ENCODE peak calls at places on chromosomes 3 and 15, in six cellular contexts. One of them, this sample, is unnamed. For H3K9me3, the result is how much of the 10 kb centered on the place peaks cover.

GRCh38 chr15:92571824-92572223 is 83.8 kb downstream of the FAM174B start:
- DNase-seq in mammary epithelial cell: no peak
- DNase-seq in CD8-positive, alpha-beta memory T cell: no peak
- DNase-seq in HCT116: no peak
- DNase-seq in heart left ventricle: no peak
- DNase-seq in CD8-positive, alpha-beta T cell: no peak
- DNase-seq in this sample: no peak

GRCh38 chr15:78212546-78213424 is 21.6 kb downstream of the ACSBG1 start:
- DNase-seq in CD8-positive, alpha-beta T cell: no peak
- DNase-seq in mammary epithelial cell: peak
- DNase-seq in HCT116: peak
- DNase-seq in CD8-positive, alpha-beta memory T cell: no peak
- DNase-seq in heart left ventricle: peak
- DNase-seq in this sample: no peak

GRCh38 chr3:23331141-23331935 is 128.2 kb downstream of the UBE2E2 start:
- DNase-seq in mammary epithelial cell: no peak
- DNase-seq in CD8-positive, alpha-beta memory T cell: no peak
- DNase-seq in CD8-positive, alpha-beta T cell: no peak
- DNase-seq in heart left ventricle: no peak
- DNase-seq in HCT116: no peak
- DNase-seq in this sample: no peak

GRCh38 chr3:82002993-82003642 is 241.7 kb upstream of the GBE1 start:
- DNase-seq in HCT116: no peak
- DNase-seq in heart left ventricle: no peak
- DNase-seq in CD8-positive, alpha-beta memory T cell: no peak
- DNase-seq in CD8-positive, alpha-beta T cell: no peak
- DNase-seq in mammary epithelial cell: no peak
- DNase-seq in this sample: no peak

GRCh38 chr3:125461896-125462295 is 58.1 kb downstream of the SNX4 start:
- DNase-seq in mammary epithelial cell: peak
- DNase-seq in heart left ventricle: no peak
- DNase-seq in CD8-positive, alpha-beta T cell: no peak
- DNase-seq in CD8-positive, alpha-beta memory T cell: no peak
- DNase-seq in HCT116: no peak
- DNase-seq in this sample: no peak

GRCh38 chr3:32733631-32734229 is 48.7 kb downstream of the CNOT10 start:
- DNase-seq in CD8-positive, alpha-beta T cell: no peak
- DNase-seq in HCT116: peak
- DNase-seq in CD8-positive, alpha-beta memory T cell: no peak
- DNase-seq in heart left ventricle: no peak
- DNase-seq in mammary epithelial cell: no peak
- DNase-seq in this sample: peak

GRCh38 chr3:139657936-139658335 is 19.8 kb downstream of the NMNAT3 start:
- DNase-seq in mammary epithelial cell: no peak
- DNase-seq in CD8-positive, alpha-beta memory T cell: no peak
- DNase-seq in HCT116: no peak
- DNase-seq in heart left ventricle: no peak
- DNase-seq in CD8-positive, alpha-beta T cell: no peak
- DNase-seq in this sample: no peak

GRCh38 chr3:124834723-124835718 is 52.1 kb downstream of the ITGB5 start:
- DNase-seq in heart left ventricle: peak
- DNase-seq in CD8-positive, alpha-beta T cell: peak
- DNase-seq in mammary epithelial cell: peak
- DNase-seq in HCT116: peak
- DNase-seq in CD8-positive, alpha-beta memory T cell: peak
- DNase-seq in this sample: peak

GRCh38 chr3:53503185-53503584 is 8.8 kb downstream of the CACNA1D start:
- DNase-seq in CD8-positive, alpha-beta T cell: no peak
- DNase-seq in heart left ventricle: no peak
- DNase-seq in HCT116: no peak
- DNase-seq in mammary epithelial cell: no peak
- DNase-seq in CD8-positive, alpha-beta memory T cell: no peak
- DNase-seq in this sample: no peak

GRCh38 chr3:170869645-170870593 is at the start of gene RPL22L1:
- DNase-seq in CD8-positive, alpha-beta T cell: peak
- DNase-seq in mammary epithelial cell: peak
- DNase-seq in heart left ventricle: peak
- DNase-seq in CD8-positive, alpha-beta memory T cell: peak
- DNase-seq in HCT116: peak
- DNase-seq in this sample: peak

GRCh38 chr3:35633332-35634124 is 5.8 kb upstream of the ARPP21 start:
- DNase-seq in heart left ventricle: no peak
- DNase-seq in mammary epithelial cell: no peak
- DNase-seq in CD8-positive, alpha-beta memory T cell: no peak
- DNase-seq in CD8-positive, alpha-beta T cell: no peak
- DNase-seq in HCT116: no peak
- DNase-seq in this sample: no peak

GRCh38 chr15:35696767-35697231 is 150.8 kb upstream of the DPH6 start:
- DNase-seq in heart left ventricle: no peak
- DNase-seq in mammary epithelial cell: peak
- DNase-seq in HCT116: peak
- DNase-seq in CD8-positive, alpha-beta T cell: no peak
- DNase-seq in CD8-positive, alpha-beta memory T cell: no peak
- DNase-seq in this sample: no peak

GRCh38 chr3:131811481-131811880 is 223.3 kb downstream of the CPNE4 start:
- DNase-seq in HCT116: no peak
- DNase-seq in heart left ventricle: no peak
- DNase-seq in mammary epithelial cell: no peak
- DNase-seq in CD8-positive, alpha-beta memory T cell: no peak
- DNase-seq in CD8-positive, alpha-beta T cell: no peak
- DNase-seq in this sample: no peak

GRCh38 chr3:194276768-194277546 is 74.2 kb downstream of the CPN2 start:
- DNase-seq in HCT116: no peak
- DNase-seq in CD8-positive, alpha-beta T cell: no peak
- DNase-seq in heart left ventricle: peak
- DNase-seq in mammary epithelial cell: no peak
- DNase-seq in CD8-positive, alpha-beta memory T cell: no peak
- DNase-seq in this sample: no peak

GRCh38 chr3:63051920-63052319 is 176.7 kb upstream of the CADPS start:
- DNase-seq in mammary epithelial cell: no peak
- DNase-seq in HCT116: no peak
- DNase-seq in heart left ventricle: no peak
- DNase-seq in CD8-positive, alpha-beta T cell: no peak
- DNase-seq in CD8-positive, alpha-beta memory T cell: no peak
- DNase-seq in this sample: no peak

GRCh38 chr3:139301654-139302053 is 42.2 kb upstream of the MRPS22 start:
- DNase-seq in mammary epithelial cell: no peak
- DNase-seq in CD8-positive, alpha-beta memory T cell: no peak
- DNase-seq in heart left ventricle: no peak
- DNase-seq in HCT116: no peak
- DNase-seq in CD8-positive, alpha-beta T cell: no peak
- DNase-seq in this sample: no peak

GRCh38 chr3:45225465-45226205 is 452 bp downstream of the TMEM158 start:
- DNase-seq in mammary epithelial cell: no peak
- DNase-seq in CD8-positive, alpha-beta T cell: peak
- DNase-seq in CD8-positive, alpha-beta memory T cell: peak
- DNase-seq in heart left ventricle: peak
- DNase-seq in HCT116: no peak
- DNase-seq in this sample: no peak

GRCh38 chr3:51718547-51719412 is 11.9 kb downstream of the GRM2 start:
- DNase-seq in CD8-positive, alpha-beta T cell: no peak
- DNase-seq in HCT116: peak
- DNase-seq in heart left ventricle: peak
- DNase-seq in CD8-positive, alpha-beta memory T cell: no peak
- DNase-seq in mammary epithelial cell: peak
- DNase-seq in this sample: no peak

GRCh38 chr3:277873-278272 is 81.3 kb downstream of the CHL1 start:
- DNase-seq in heart left ventricle: no peak
- DNase-seq in mammary epithelial cell: no peak
- DNase-seq in HCT116: no peak
- DNase-seq in CD8-positive, alpha-beta T cell: no peak
- DNase-seq in CD8-positive, alpha-beta memory T cell: no peak
- DNase-seq in this sample: no peak
- H3K27ac ChIP-seq in heart left ventricle: no peak
- H3K27ac ChIP-seq in mammary epithelial cell: no peak
- H3K27ac ChIP-seq in HCT116: no peak
- H3K27ac ChIP-seq in CD8-positive, alpha-beta T cell: no peak
- H3K27ac ChIP-seq in CD8-positive, alpha-beta memory T cell: no peak
- H3K27ac ChIP-seq in this sample: no peak

GRCh38 chr15:95180530-95180929 is 949.2 kb downstream of the MCTP2 start:
- DNase-seq in mammary epithelial cell: no peak
- DNase-seq in CD8-positive, alpha-beta memory T cell: no peak
- DNase-seq in CD8-positive, alpha-beta T cell: no peak
- DNase-seq in heart left ventricle: no peak
- DNase-seq in HCT116: no peak
- DNase-seq in this sample: no peak
- H3K9me3 ChIP-seq in mammary epithelial cell: under half
- H3K9me3 ChIP-seq in CD8-positive, alpha-beta memory T cell: under half
- H3K9me3 ChIP-seq in CD8-positive, alpha-beta T cell: under half
- H3K9me3 ChIP-seq in heart left ventricle: under half
- H3K9me3 ChIP-seq in HCT116: under half
- H3K9me3 ChIP-seq in this sample: under half

GRCh38 chr15:70215951-70216350 is 118.2 kb upstream of the TLE3 start:
- DNase-seq in HCT116: no peak
- DNase-seq in heart left ventricle: no peak
- DNase-seq in CD8-positive, alpha-beta memory T cell: no peak
- DNase-seq in CD8-positive, alpha-beta T cell: no peak
- DNase-seq in mammary epithelial cell: no peak
- DNase-seq in this sample: no peak
- H3K27ac ChIP-seq in HCT116: no peak
- H3K27ac ChIP-seq in heart left ventricle: no peak
- H3K27ac ChIP-seq in CD8-positive, alpha-beta memory T cell: no peak
- H3K27ac ChIP-seq in CD8-positive, alpha-beta T cell: no peak
- H3K27ac ChIP-seq in mammary epithelial cell: no peak
- H3K27ac ChIP-seq in this sample: no peak

DNA sequence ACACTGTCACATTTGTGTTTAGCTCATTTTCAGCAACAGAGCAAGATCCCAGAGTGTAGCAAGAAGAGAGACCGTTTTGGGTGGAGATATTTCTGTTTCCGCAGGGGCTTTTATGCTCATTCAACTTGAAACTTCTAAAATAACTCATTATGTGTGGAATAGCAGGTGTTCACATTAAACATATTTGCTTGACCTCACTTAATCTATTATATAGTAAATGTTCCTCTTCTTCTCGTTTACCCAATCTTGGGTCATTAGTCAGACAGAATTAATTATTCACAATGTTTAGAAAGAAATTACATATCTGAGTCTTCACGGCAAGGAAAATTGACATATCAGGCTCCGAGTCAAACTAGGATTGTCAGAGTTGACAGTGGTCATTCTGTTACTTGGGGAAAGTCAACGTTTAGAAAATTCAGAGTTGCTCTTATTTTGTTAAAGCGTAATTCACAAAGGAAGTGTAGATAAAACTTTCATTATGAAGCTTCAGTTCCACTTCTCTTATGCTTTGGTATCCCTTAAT is 222.9 kb downstream of the TPRG1 start:
- DNase-seq in heart left ventricle: no peak
- DNase-seq in HCT116: no peak
- DNase-seq in mammary epithelial cell: no peak
- DNase-seq in CD8-positive, alpha-beta T cell: no peak
- DNase-seq in CD8-positive, alpha-beta memory T cell: no peak
- DNase-seq in this sample: peak
- H3K9me3 ChIP-seq in heart left ventricle: under half
- H3K9me3 ChIP-seq in HCT116: under half
- H3K9me3 ChIP-seq in mammary epithelial cell: under half
- H3K9me3 ChIP-seq in CD8-positive, alpha-beta T cell: under half
- H3K9me3 ChIP-seq in CD8-positive, alpha-beta memory T cell: under half
- H3K9me3 ChIP-seq in this sample: under half

DNA sequence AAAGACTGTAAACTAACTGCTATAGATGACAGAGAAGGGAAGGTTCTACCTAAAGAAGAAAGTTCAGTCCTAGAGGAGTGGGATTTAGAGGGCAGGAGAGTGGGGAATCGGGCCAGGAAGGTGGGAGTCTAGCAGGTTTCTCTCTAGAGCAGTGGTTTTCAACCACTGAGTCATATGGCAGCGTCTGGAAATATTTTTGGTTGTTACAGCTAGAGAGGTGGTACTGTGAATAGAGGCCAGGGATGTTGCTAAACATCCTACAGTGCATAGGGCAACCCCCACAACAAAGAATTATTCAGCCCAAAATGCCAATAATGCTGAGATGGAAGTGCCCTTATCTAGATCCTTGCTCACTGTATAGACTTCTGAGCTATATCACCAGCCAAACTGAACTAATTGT is 28.7 kb downstream of the ATP1B3 start:
- DNase-seq in heart left ventricle: no peak
- DNase-seq in HCT116: no peak
- DNase-seq in CD8-positive, alpha-beta memory T cell: no peak
- DNase-seq in mammary epithelial cell: no peak
- DNase-seq in CD8-positive, alpha-beta T cell: no peak
- DNase-seq in this sample: no peak
- H3K27ac ChIP-seq in heart left ventricle: no peak
- H3K27ac ChIP-seq in HCT116: no peak
- H3K27ac ChIP-seq in CD8-positive, alpha-beta memory T cell: no peak
- H3K27ac ChIP-seq in mammary epithelial cell: no peak
- H3K27ac ChIP-seq in CD8-positive, alpha-beta T cell: no peak
- H3K27ac ChIP-seq in this sample: no peak

DNA sequence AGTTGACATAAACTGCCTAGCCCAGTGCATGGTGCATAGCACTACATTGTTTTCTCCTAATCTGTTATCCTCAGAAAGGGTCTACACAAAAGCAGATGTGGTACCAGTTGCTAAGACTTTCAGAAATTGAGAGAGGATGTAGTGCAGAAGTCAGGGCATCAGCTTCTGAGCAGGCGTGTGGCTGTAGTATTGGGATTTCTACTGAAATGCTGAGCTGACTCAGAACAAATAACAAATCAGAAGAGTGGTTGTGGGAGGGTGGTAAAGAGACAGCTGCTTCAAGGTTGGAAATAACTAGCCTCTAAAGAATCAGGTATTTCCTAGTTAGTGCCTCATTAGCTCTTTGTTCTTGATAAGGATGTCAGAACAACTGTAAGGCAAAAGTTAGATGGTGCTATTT is 161.3 kb downstream of the AKAP13 start:
- DNase-seq in CD8-positive, alpha-beta T cell: no peak
- DNase-seq in HCT116: no peak
- DNase-seq in CD8-positive, alpha-beta memory T cell: no peak
- DNase-seq in mammary epithelial cell: peak
- DNase-seq in heart left ventricle: no peak
- DNase-seq in this sample: no peak
- H3K9me3 ChIP-seq in CD8-positive, alpha-beta T cell: under half
- H3K9me3 ChIP-seq in HCT116: under half
- H3K9me3 ChIP-seq in CD8-positive, alpha-beta memory T cell: under half
- H3K9me3 ChIP-seq in mammary epithelial cell: under half
- H3K9me3 ChIP-seq in heart left ventricle: under half
- H3K9me3 ChIP-seq in this sample: under half

DNA sequence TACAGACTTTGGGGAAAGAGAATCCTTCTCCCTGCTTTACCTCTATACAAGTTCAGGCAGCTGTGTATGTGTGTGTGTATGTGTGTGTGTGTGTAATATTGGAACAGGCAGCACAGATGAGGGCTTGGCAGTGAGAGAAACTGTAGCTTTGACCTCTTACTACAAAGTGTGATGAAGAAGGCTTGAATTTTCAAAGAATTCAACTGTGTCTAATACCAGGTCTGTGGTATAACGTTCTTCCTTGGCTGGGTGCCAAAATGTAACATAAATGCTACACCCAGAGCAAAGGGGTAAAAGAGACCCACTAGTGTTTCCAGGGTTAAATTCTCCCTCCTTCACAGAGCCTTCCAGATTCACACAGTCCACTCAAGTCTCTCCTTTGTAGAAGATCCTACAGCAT is 51.1 kb downstream of the CHST2 start:
- DNase-seq in mammary epithelial cell: peak
- DNase-seq in CD8-positive, alpha-beta memory T cell: no peak
- DNase-seq in CD8-positive, alpha-beta T cell: no peak
- DNase-seq in heart left ventricle: no peak
- DNase-seq in HCT116: no peak
- DNase-seq in this sample: no peak
- H3K27ac ChIP-seq in mammary epithelial cell: no peak
- H3K27ac ChIP-seq in CD8-positive, alpha-beta memory T cell: no peak
- H3K27ac ChIP-seq in CD8-positive, alpha-beta T cell: peak
- H3K27ac ChIP-seq in heart left ventricle: peak
- H3K27ac ChIP-seq in HCT116: no peak
- H3K27ac ChIP-seq in this sample: peak

GRCh38 chr15:25208735-25209134 is 230.1 kb downstream of the UBE3A start:
- DNase-seq in heart left ventricle: no peak
- DNase-seq in CD8-positive, alpha-beta T cell: no peak
- DNase-seq in CD8-positive, alpha-beta memory T cell: no peak
- DNase-seq in mammary epithelial cell: no peak
- DNase-seq in HCT116: no peak
- DNase-seq in this sample: no peak
- H3K9me3 ChIP-seq in heart left ventricle: under half
- H3K9me3 ChIP-seq in CD8-positive, alpha-beta T cell: under half
- H3K9me3 ChIP-seq in CD8-positive, alpha-beta memory T cell: under half
- H3K9me3 ChIP-seq in mammary epithelial cell: half or more
- H3K9me3 ChIP-seq in HCT116: under half
- H3K9me3 ChIP-seq in this sample: under half

This sample was measured in CD4-positive, CD25-positive, alpha-beta regulatory T cell.